ENCODE peak calls at places on chromosomes 16 and 17, in eight cellular contexts. L is nephron progenitor cell; C is stimulated activated CD4-positive, alpha-beta T cell treated with anti-CD3 and anti-CD28 coated beads, Interleukin-1b, Interleukin-23, amount 100 ng/mL, for 24 hours; F is cardiac fibroblast; N is progenitor cell of endocrine pancreas; T is lower leg skin; K is CD4-positive, alpha-beta memory T cell; I is ELF-1. D is an unnamed sample.

GRCh38 chr17:78899361-78900260 is 3.4 kb downstream of the CEP295NL start:
- DNase-seq in I (peak), K (no peak), N (no peak), L (no peak), C (no peak), F (peak), T (no peak), D (no peak)

GRCh38 chr17:7063518-7064094 is 16.4 kb downstream of the CLEC10A start:
- DNase-seq in I (no peak), T (no peak), N (no peak), C (no peak), K (no peak), L (no peak), F (no peak), D (no peak)

GRCh38 chr17:49680314-49680713 is 2.4 kb upstream of the SPOP start:
- DNase-seq in C (no peak), T (peak), F (no peak), N (no peak), K (no peak), I (no peak), L (no peak), D (no peak)

GRCh38 chr17:28963212-28963611 is 11.9 kb upstream of the PHF12 start:
- DNase-seq in K (no peak), T (no peak), N (no peak), I (no peak), F (peak), C (no peak), L (no peak), D (no peak)

GRCh38 chr17:16919663-16920627 is 52.0 kb downstream of the TNFRSF13B start:
- DNase-seq in N (no peak), F (no peak), K (no peak), C (no peak), T (peak), L (no peak), I (peak), D (peak)

GRCh38 chr17:78935419-78936323 is 10.5 kb upstream of the TIMP2 start:
- DNase-seq in T (peak), N (no peak), L (peak), K (no peak), C (no peak), I (peak), F (peak), D (no peak)

GRCh38 chr17:47834756-47835155 is 3.3 kb downstream of the LRRC46 start:
- DNase-seq in K (no peak), F (no peak), T (no peak), I (no peak), C (no peak), L (no peak), N (no peak), D (no peak)

GRCh38 chr17:81400154-81400938 is 5.1 kb downstream of the BAHCC1 start:
- DNase-seq in K (no peak), C (no peak), I (peak), L (peak), T (no peak), F (peak), N (no peak), D (no peak)

GRCh38 chr17:33299115-33299514 is 6.0 kb upstream of the ASIC2 start:
- DNase-seq in L (no peak), F (no peak), C (no peak), K (no peak), I (no peak), T (peak), N (no peak), D (no peak)

GRCh38 chr16:3576211-3576610 is 992 bp downstream of the NLRC3 start:
- DNase-seq in I (no peak), F (no peak), C (no peak), L (no peak), T (no peak), K (peak), N (no peak), D (no peak)

GRCh38 chr16:4060823-4061222 is 55.4 kb downstream of the ADCY9 start:
- DNase-seq in N (no peak), C (no peak), I (no peak), F (no peak), L (no peak), T (no peak), K (no peak), D (no peak)

GRCh38 chr16:86031141-86031678 is 132.2 kb downstream of the IRF8 start:
- DNase-seq in L (no peak), F (no peak), K (no peak), I (no peak), T (peak), N (no peak), C (no peak), D (no peak)

GRCh38 chr17:79217473-79218135 is 143.0 kb downstream of the ENGASE start:
- DNase-seq in L (no peak), N (no peak), I (no peak), T (no peak), F (no peak), K (no peak), C (no peak), D (no peak)

GRCh38 chr16:64092284-64092683 is 1029.6 kb downstream of the CDH11 start:
- DNase-seq in I (no peak), C (no peak), K (no peak), T (no peak), L (no peak), F (peak), N (no peak), D (no peak)

GRCh38 chr16:86519649-86520316 is 9.5 kb downstream of the FOXF1 start:
- DNase-seq in L (peak), F (peak), C (peak), K (peak), I (peak), T (no peak), N (no peak), D (peak)

GRCh38 chr16:6846452-6846851 is 486.2 kb upstream of the RBFOX1 start:
- DNase-seq in I (no peak), N (no peak), F (no peak), L (no peak), C (no peak), T (no peak), K (no peak), D (no peak)

GRCh38 chr17:50163846-50164696 is 1.7 kb upstream of the SGCA start:
- DNase-seq in F (no peak), T (no peak), N (no peak), L (no peak), C (no peak), K (no peak), I (peak), D (no peak)

GRCh38 chr16:9913604-9914330 is 268.5 kb downstream of the GRIN2A start:
- DNase-seq in I (no peak), N (no peak), T (no peak), F (no peak), L (no peak), C (no peak), K (no peak), D (no peak)

GRCh38 chr16:54875443-54875842 is 55.2 kb upstream of the IRX5 start:
- DNase-seq in C (no peak), K (no peak), N (no peak), I (peak), F (no peak), T (no peak), L (no peak), D (no peak)

GRCh38 chr17:81200695-81201580 is 21.8 kb downstream of the CEP131 start:
- DNase-seq in L (peak), F (peak), C (no peak), K (no peak), T (no peak), I (peak), N (no peak), D (peak)

GRCh38 chr17:66383353-66383752 is 80.9 kb downstream of the PRKCA start:
- DNase-seq in N (no peak), L (no peak), I (no peak), C (no peak), T (no peak), K (no peak), F (peak), D (no peak)

GRCh38 chr16:88943131-88943664 is 33.8 kb downstream of the CBFA2T3 start:
- DNase-seq in N (no peak), F (no peak), T (no peak), K (no peak), L (no peak), C (no peak), I (no peak), D (no peak)

GRCh38 chr17:45333702-45334092 is 16.9 kb upstream of the MAP3K14 start:
- DNase-seq in I (no peak), K (no peak), T (no peak), N (no peak), L (no peak), F (no peak), C (no peak), D (no peak)

GRCh38 chr17:77736207-77736600 is 222.3 kb upstream of the TNRC6C start:
- DNase-seq in L (peak), F (no peak), C (no peak), T (peak), N (peak), I (no peak), K (no peak), D (no peak)

GRCh38 chr17:9256944-9257629 is 235.8 kb downstream of the NTN1 start:
- DNase-seq in T (no peak), I (no peak), K (no peak), L (no peak), C (no peak), N (no peak), F (no peak), D (no peak)

GRCh38 chr17:9237661-9238301 is 216.5 kb downstream of the NTN1 start:
- DNase-seq in T (no peak), C (no peak), K (no peak), F (no peak), L (no peak), N (no peak), I (no peak), D (no peak)

GRCh38 chr16:19912445-19913305 is 28.0 kb upstream of the GPRC5B start:
- DNase-seq in I (no peak), C (no peak), T (no peak), F (peak), N (no peak), K (no peak), L (no peak), D (no peak)

GRCh38 chr16:29304251-29304900 is 102.1 kb downstream of the NPIPB11 start:
- DNase-seq in N (no peak), T (peak), C (no peak), F (no peak), K (no peak), I (no peak), L (no peak), D (no peak)

GRCh38 chr16:15523092-15523541 is 88.7 kb downstream of the BMERB1 start:
- DNase-seq in C (no peak), N (no peak), F (no peak), K (no peak), L (no peak), T (no peak), I (no peak), D (peak)

GRCh38 chr17:34146440-34147043 is 108.5 kb upstream of the CCL2 start:
- DNase-seq in C (peak), N (peak), T (peak), L (peak), F (no peak), I (peak), K (peak), D (peak)

GRCh38 chr16:58421029-58421428 is 28.8 kb downstream of the GINS3 start:
- DNase-seq in F (no peak), T (no peak), C (no peak), N (no peak), K (no peak), I (no peak), L (no peak), D (peak)

GRCh38 chr16:354286-354881 is 1.9 kb upstream of the AXIN1 start:
- DNase-seq in F (no peak), C (no peak), N (no peak), T (no peak), K (no peak), L (no peak), I (no peak), D (no peak)

GRCh38 chr16:85663891-85664321 is 24.8 kb downstream of the GINS2 start:
- DNase-seq in I (no peak), K (no peak), T (no peak), F (no peak), C (no peak), N (no peak), L (no peak), D (no peak)

GRCh38 chr16:19991614-19992013 is 82.1 kb downstream of the GPR139 start:
- DNase-seq in N (no peak), I (peak), K (no peak), T (no peak), C (no peak), F (no peak), L (no peak), D (no peak)

GRCh38 chr17:39014044-39014794 is 47.0 kb upstream of the FBXO47 start:
- DNase-seq in N (no peak), L (no peak), T (peak), I (no peak), C (no peak), F (peak), K (no peak), D (peak)

GRCh38 chr17:6507535-6507934 is 48.8 kb downstream of the PITPNM3 start:
- DNase-seq in I (no peak), C (no peak), N (no peak), K (no peak), L (no peak), F (peak), T (peak), D (no peak)

GRCh38 chr17:80270836-80271235 is 10.2 kb downstream of the RNF213 start:
- DNase-seq in N (peak), F (peak), T (no peak), I (peak), K (peak), L (peak), C (no peak), D (peak)

GRCh38 chr16:85170066-85171003 is 58.1 kb upstream of the CIBAR2 start:
- DNase-seq in N (no peak), F (no peak), L (peak), K (no peak), I (peak), T (no peak), C (no peak), D (no peak)

GRCh38 chr17:21345236-21345635 is 30.9 kb upstream of the KCNJ12 start:
- DNase-seq in L (no peak), T (peak), N (no peak), F (no peak), K (no peak), I (peak), C (no peak), D (peak)

GRCh38 chr17:67818110-67819002 is 6.9 kb upstream of the BPTF start:
- DNase-seq in T (peak), C (no peak), L (peak), K (no peak), F (no peak), N (no peak), I (no peak), D (peak)